ENCODE peak calls at places on chromosomes 16 and 17, in four cellular contexts. T is RWPE1, B is nephron progenitor cell, R is upper lobe of left lung. X is an unnamed sample.

GRCh38 chr16:89638455-89638854 is 19.1 kb downstream of the CHMP1A start:
- DNase-seq in T (no peak), B (no peak), R (no peak), X (no peak)

GRCh38 chr16:6524501-6524900 is 808.1 kb upstream of the RBFOX1 start:
- DNase-seq in T (no peak), B (no peak), R (no peak), X (no peak)

GRCh38 chr16:65222049-65222448 is 100.2 kb upstream of the CDH11 start:
- DNase-seq in T (no peak), B (no peak), R (no peak), X (no peak)

GRCh38 chr16:85196976-85197375 is 84.7 kb upstream of the CIBAR2 start:
- DNase-seq in T (no peak), B (no peak), R (no peak), X (no peak)

GRCh38 chr16:70649300-70649699 is 2.9 kb downstream of the IL34 start:
- DNase-seq in T (no peak), B (no peak), R (no peak), X (no peak)

GRCh38 chr17:78658281-78658785 is 81.1 kb upstream of the DNAH17 start:
- DNase-seq in T (no peak), B (no peak), R (no peak), X (no peak)

GRCh38 chr17:15154618-15155017 is 110.5 kb downstream of the PMP22 start:
- DNase-seq in T (no peak), B (no peak), R (no peak), X (no peak)

GRCh38 chr16:85602831-85603755 is 10.0 kb upstream of the GSE1 start:
- DNase-seq in T (no peak), B (no peak), R (no peak), X (no peak)

GRCh38 chr16:54521327-54521726 is 234.7 kb upstream of the IRX3 start:
- DNase-seq in T (no peak), B (no peak), R (no peak), X (no peak)

GRCh38 chr17:27531469-27531948 is 75.3 kb downstream of the KSR1 start:
- DNase-seq in T (no peak), B (no peak), R (peak), X (no peak)

GRCh38 chr17:37516131-37516561 is 26.5 kb downstream of the DUSP14 start:
- DNase-seq in T (peak), B (no peak), R (no peak), X (no peak)

GRCh38 chr17:74892974-74893911 is at the start of gene FADS6:
- DNase-seq in T (no peak), B (peak), R (no peak), X (no peak)

GRCh38 chr17:28747046-28747691 is 3.4 kb downstream of the TRAF4 start:
- DNase-seq in T (no peak), B (no peak), R (peak), X (no peak)

GRCh38 chr17:79438936-79439335 is 171.9 kb downstream of the RBFOX3 start:
- DNase-seq in T (no peak), B (peak), R (no peak), X (no peak)

GRCh38 chr17:13014801-13015200 is 3.0 kb downstream of the ELAC2 start:
- DNase-seq in T (no peak), B (no peak), R (no peak), X (no peak)

GRCh38 chr16:85419503-85420408 is 193.4 kb upstream of the GSE1 start:
- DNase-seq in T (no peak), B (peak), R (no peak), X (no peak)

GRCh38 chr16:82034981-82035612 is at the start of gene HSD17B2:
- DNase-seq in T (peak), B (no peak), R (no peak), X (no peak)

GRCh38 chr17:16293918-16294317 is 59.4 kb downstream of the CENPV start:
- DNase-seq in T (no peak), B (no peak), R (no peak), X (no peak)

GRCh38 chr17:66727634-66728570 is 107.0 kb upstream of the CACNG5 start:
- DNase-seq in T (peak), B (peak), R (peak), X (peak)

GRCh38 chr16:70453891-70454220 is 539 bp upstream of the FCSK start:
- DNase-seq in T (no peak), B (no peak), R (no peak), X (peak)

GRCh38 chr17:21191698-21192097 is 22.3 kb downstream of the TMEM11 start:
- DNase-seq in T (no peak), B (no peak), R (no peak), X (no peak)

GRCh38 chr16:89200124-89200849 is at the start of gene SLC22A31:
- DNase-seq in T (no peak), B (peak), R (peak), X (no peak)

GRCh38 chr16:20911361-20911760 is 10.8 kb downstream of the LYRM1 start:
- DNase-seq in T (peak), B (no peak), R (no peak), X (no peak)

GRCh38 chr16:65059421-65059980 is 62.4 kb downstream of the CDH11 start:
- DNase-seq in T (no peak), B (peak), R (no peak), X (peak)

GRCh38 chr16:73254983-73255382 is 207.1 kb upstream of the ZFHX3 start:
- DNase-seq in T (no peak), B (no peak), R (no peak), X (no peak)

GRCh38 chr17:63635787-63636186 is 13.6 kb downstream of the MAP3K3 start:
- DNase-seq in T (no peak), B (no peak), R (no peak), X (no peak)

GRCh38 chr17:57135026-57135747 is 50.1 kb downstream of the AKAP1 start:
- DNase-seq in T (no peak), B (no peak), R (no peak), X (no peak)

GRCh38 chr16:10202650-10203049 is 20.4 kb upstream of the GRIN2A start:
- DNase-seq in T (no peak), B (no peak), R (no peak), X (no peak)
- TF ChIP-seq CTCF in T (no peak), B (peak), R (no peak), X (peak)

GRCh38 chr17:50699410-50699809 is 8.3 kb downstream of the ANKRD40 start:
- DNase-seq in T (no peak), B (no peak), R (no peak), X (no peak)

GRCh38 chr17:50697076-50697475 is 10.6 kb downstream of the ANKRD40 start:
- DNase-seq in T (no peak), B (no peak), R (no peak), X (no peak)

GRCh38 chr17:50696365-50696879 is 11.3 kb downstream of the ANKRD40 start:
- DNase-seq in T (no peak), B (no peak), R (no peak), X (no peak)

GRCh38 chr17:50693041-50693682 is 14.6 kb downstream of the ANKRD40 start:
- DNase-seq in T (no peak), B (no peak), R (no peak), X (no peak)

DNA sequence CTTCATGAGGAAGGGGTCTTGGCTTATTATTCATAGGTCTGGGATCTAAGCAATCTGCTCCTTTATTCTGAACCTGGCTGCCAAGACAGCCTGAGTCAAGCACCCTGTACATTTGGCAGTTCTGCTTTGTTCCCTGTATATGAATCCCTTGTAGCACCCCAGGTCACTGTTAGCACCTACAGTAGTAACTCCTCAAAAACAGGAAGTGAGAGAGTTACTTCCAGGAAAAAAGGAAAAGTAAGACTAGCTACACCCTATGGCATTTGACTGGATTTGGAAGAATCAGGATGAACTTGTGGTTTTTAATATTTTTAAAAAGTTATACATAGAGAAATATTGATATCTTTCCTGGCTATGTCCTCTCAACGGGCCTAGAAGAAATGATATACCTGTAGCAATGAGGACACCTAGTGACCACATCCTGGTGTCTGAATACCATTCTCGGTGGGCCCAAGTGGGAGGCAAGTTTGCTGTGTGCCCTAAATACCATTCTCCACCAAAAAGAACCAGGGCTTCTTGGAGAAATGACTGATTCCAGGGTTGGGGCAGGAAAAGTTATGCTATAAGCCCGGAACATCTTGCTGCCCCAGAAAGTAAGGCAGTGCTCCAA is 9.9 kb downstream of the ANKRD40 start:
- DNase-seq in T (no peak), B (no peak), R (no peak), X (no peak)
- TF ChIP-seq CTCF in T (no peak), B (no peak), R (no peak), X (no peak)

GRCh38 chr16:76856112-76856511 is 334.9 kb upstream of the MON1B start:
- DNase-seq in T (no peak), B (no peak), R (no peak), X (no peak)

GRCh38 chr16:76857402-76857801 is 333.6 kb upstream of the MON1B start:
- DNase-seq in T (no peak), B (no peak), R (no peak), X (no peak)

DNA sequence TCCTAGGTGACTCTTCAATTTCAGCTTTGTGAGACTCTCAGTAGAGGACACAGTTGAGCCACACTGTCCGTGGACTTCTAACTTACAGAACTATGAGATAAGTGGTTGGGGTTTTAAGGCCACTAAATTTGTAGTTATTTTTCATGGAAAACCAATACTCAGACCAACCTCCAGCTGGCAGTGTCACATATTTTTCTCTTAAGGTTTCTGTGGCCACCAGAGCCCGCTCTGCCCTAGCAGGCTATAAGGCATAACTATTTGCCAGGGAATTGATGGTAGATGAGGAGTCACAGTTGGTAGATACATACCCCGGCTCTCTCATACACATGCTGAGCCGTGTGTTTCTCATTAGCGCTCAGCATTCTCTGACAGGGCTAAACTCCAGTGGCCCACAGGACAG is 336.8 kb upstream of the MON1B start:
- DNase-seq in T (no peak), B (no peak), R (no peak), X (no peak)
- TF ChIP-seq CTCF in T (no peak), B (no peak), R (no peak), X (no peak)

GRCh38 chr17:77654296-77654695 is 304.2 kb upstream of the TNRC6C start:
- DNase-seq in T (no peak), B (no peak), R (no peak), X (no peak)
- TF ChIP-seq CTCF in T (no peak), B (no peak), R (no peak), X (no peak)

DNA sequence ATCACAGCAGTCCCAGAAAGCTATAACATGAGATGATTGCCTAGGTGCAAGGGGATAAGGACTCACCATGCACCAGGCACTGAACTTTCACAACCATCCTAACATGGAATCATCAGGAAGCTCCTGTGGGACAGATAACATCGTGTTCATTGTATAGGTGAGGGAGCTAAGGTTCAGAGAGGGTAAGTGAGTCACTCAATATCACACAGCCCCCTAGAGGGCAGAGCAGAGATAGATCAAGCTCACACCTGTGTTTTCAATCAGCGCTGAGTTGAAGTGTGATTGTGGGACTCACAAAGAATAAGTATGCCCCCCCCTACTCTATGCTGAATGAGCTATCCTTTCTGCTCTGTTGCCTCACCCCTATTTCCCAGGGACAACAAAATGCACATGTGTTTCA is 377.7 kb upstream of the ERCC4 start:
- DNase-seq in T (no peak), B (no peak), R (no peak), X (no peak)
- TF ChIP-seq CTCF in T (no peak), B (no peak), R (no peak), X (no peak)

DNA sequence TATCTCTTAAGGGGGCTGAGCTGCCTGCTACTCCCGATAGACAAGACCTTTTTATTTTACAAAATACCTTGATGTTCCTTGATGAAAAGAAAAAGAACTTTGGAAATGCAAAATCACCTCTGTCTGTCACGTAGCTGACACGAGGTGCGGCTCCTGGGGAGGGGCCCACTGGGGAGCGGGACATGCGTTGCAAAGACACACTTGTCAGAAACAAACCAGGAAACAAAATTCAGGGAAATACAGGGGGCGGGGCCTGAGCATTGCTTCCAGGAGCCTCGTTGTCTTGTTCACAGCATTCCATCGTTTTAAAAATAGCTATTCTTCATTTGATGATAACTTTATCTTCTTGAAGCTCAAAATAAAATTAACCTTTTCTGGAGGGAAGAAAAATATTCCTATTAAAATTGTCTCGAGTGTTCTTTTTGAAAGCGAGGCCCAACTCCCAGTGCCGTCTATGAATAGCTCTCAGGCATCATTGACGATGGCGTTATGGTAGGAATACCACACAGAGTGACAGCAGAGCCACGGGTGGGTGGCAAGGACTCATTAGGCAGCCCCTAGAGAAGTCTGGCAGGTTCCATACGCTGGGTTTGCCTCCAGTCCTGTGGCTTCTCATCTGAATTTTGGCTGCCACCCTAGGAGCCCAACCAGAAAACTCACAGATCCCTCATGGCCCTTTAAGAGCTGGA is 286.9 kb downstream of the CPPED1 start:
- DNase-seq in T (no peak), B (no peak), R (no peak), X (no peak)
- TF ChIP-seq CTCF in T (no peak), B (no peak), R (no peak), X (no peak)

GRCh38 chr17:35255316-35255715 is 12.4 kb downstream of the SLFN5 start:
- DNase-seq in T (no peak), B (no peak), R (no peak), X (no peak)
- TF ChIP-seq CTCF in T (no peak), B (no peak), R (no peak), X (no peak)

X was measured in neural crest cell.